ENCODE peak calls at places on chromosomes 3 and 15, in six cellular contexts. W is left ventricle myocardium superior; B is GM13976; V is iris pigment epithelial cell; X is activated CD8-positive, alpha-beta memory T cell treated with anti-CD3 and anti-CD28 coated beads for 1 hour; N is NCI-H2171. I is an unnamed sample.
A peak's percentile ranks its signal among the peaks of the same experiment; 100 is the strongest.

GRCh38 chr15:38260077-38260476 is 7.4 kb downstream of the SPRED1 start:
- DNase-seq in B (no peak), W (no peak), V (no peak), N (no peak), X (no peak), I (peak; percentile 48)

GRCh38 chr3:33868309-33868708 is 69.9 kb downstream of the PDCD6IP start:
- DNase-seq in N (no peak), B (no peak), W (no peak), V (no peak), X (no peak), I (no peak)

GRCh38 chr3:9622438-9622837 is 26.9 kb upstream of the MTMR14 start:
- DNase-seq in N (no peak), X (no peak), W (no peak), V (no peak), B (no peak), I (no peak)

GRCh38 chr3:23174426-23175039 is 28.6 kb upstream of the UBE2E2 start:
- DNase-seq in N (no peak), W (peak; percentile 69), X (no peak), B (no peak), V (no peak), I (no peak)

GRCh38 chr3:127107491-127108375 is 85.2 kb upstream of the PRR23E start:
- DNase-seq in V (no peak), W (no peak), X (no peak), N (no peak), B (no peak), I (no peak)

GRCh38 chr15:69027976-69028518 is 13.6 kb downstream of the NOX5 start:
- DNase-seq in N (no peak), W (no peak), X (no peak), V (no peak), B (no peak), I (no peak)

GRCh38 chr3:102511168-102511567 is 76.4 kb downstream of the ZPLD1 start:
- DNase-seq in N (no peak), B (no peak), V (no peak), X (no peak), W (no peak), I (no peak)

GRCh38 chr3:36653095-36653494 is 111.3 kb downstream of the DCLK3 start:
- DNase-seq in V (peak; percentile 60), N (no peak), X (no peak), W (no peak), B (no peak), I (peak; percentile 46)

GRCh38 chr3:183534249-183534648 is 21.3 kb downstream of the KLHL6 start:
- DNase-seq in V (peak; percentile 50), W (no peak), N (no peak), B (no peak), X (no peak), I (peak; percentile 44)

GRCh38 chr3:42742688-42743087 is 30.4 kb downstream of the CCDC13 start:
- DNase-seq in B (no peak), V (no peak), X (no peak), W (no peak), N (no peak), I (no peak)

GRCh38 chr3:132083583-132084372 is 49.0 kb upstream of the CPNE4 start:
- DNase-seq in V (peak; percentile 82), X (no peak), W (no peak), B (no peak), N (no peak), I (peak; percentile 63)

GRCh38 chr3:20576228-20576627 is 390.2 kb upstream of the SGO1 start:
- DNase-seq in W (no peak), B (no peak), N (no peak), V (no peak), X (no peak), I (no peak)

GRCh38 chr15:55257014-55257670 is 32.5 kb downstream of the RAB27A start:
- DNase-seq in V (no peak), W (no peak), B (no peak), X (no peak), N (no peak), I (peak; percentile 35)

GRCh38 chr3:101803152-101803782 is 24.3 kb downstream of the NXPE3 start:
- DNase-seq in N (peak; percentile 48), X (no peak), B (peak; percentile 63), V (peak; percentile 80), W (no peak), I (peak; percentile 89)

GRCh38 chr15:31473384-31474058 is 146.9 kb downstream of the KLF13 start:
- DNase-seq in N (no peak), B (no peak), W (no peak), X (no peak), V (no peak), I (no peak)

GRCh38 chr3:76954412-76954811 is 85.5 kb upstream of the ROBO2 start:
- DNase-seq in W (no peak), N (no peak), B (no peak), V (no peak), X (no peak), I (no peak)

GRCh38 chr3:54053201-54053600 is 69.2 kb upstream of the CACNA2D3 start:
- DNase-seq in X (no peak), V (no peak), N (no peak), W (no peak), B (no peak), I (no peak)

GRCh38 chr3:125313060-125313635 is 62.0 kb downstream of the ZNF148 start:
- DNase-seq in V (peak; percentile 65), X (no peak), B (no peak), W (no peak), N (no peak), I (peak; percentile 43)

GRCh38 chr3:37668431-37668830 is 193.2 kb upstream of the CTDSPL start:
- DNase-seq in B (no peak), W (no peak), N (no peak), V (no peak), X (no peak), I (no peak)

GRCh38 chr15:79185199-79185598 is 94.6 kb upstream of the RASGRF1 start:
- DNase-seq in W (no peak), X (no peak), V (peak; percentile 11), B (peak; percentile 44), N (no peak), I (peak; percentile 14)

GRCh38 chr3:61381745-61382392 is 130.6 kb upstream of the FHIT start:
- DNase-seq in W (no peak), V (peak; percentile 34), X (no peak), N (no peak), B (peak; percentile 65), I (peak; percentile 52)

GRCh38 chr3:113560845-113561623 is 28.7 kb downstream of the SIDT1 start:
- DNase-seq in X (no peak), N (no peak), W (no peak), B (no peak), V (peak; percentile 41), I (peak; percentile 56)

GRCh38 chr3:183203670-183204069 is 41.1 kb upstream of the LAMP3 start:
- DNase-seq in W (no peak), N (no peak), V (no peak), B (no peak), X (no peak), I (no peak)

GRCh38 chr3:44248152-44248551 is 6.5 kb downstream of the TOPAZ1 start:
- DNase-seq in W (no peak), X (no peak), B (no peak), N (no peak), V (no peak), I (no peak)

GRCh38 chr3:113186566-113186965 is 24.8 kb upstream of the BOC start:
- DNase-seq in V (no peak), X (no peak), B (no peak), N (no peak), W (no peak), I (no peak)

GRCh38 chr3:36763850-36764703 is at the start of gene DCLK3:
- DNase-seq in V (no peak), W (peak; percentile 48), X (no peak), B (peak; percentile 26), N (peak; percentile 15), I (no peak)

GRCh38 chr3:72722930-72723726 is 125.1 kb downstream of the SHQ1 start:
- DNase-seq in N (no peak), V (peak; percentile 84), X (no peak), W (peak; percentile 55), B (peak; percentile 55), I (peak; percentile 77)

GRCh38 chr3:5014431-5014830 is 35.2 kb downstream of the BHLHE40 start:
- DNase-seq in B (no peak), X (no peak), W (no peak), V (no peak), N (no peak), I (no peak)

GRCh38 chr3:122745365-122746021 is 48.1 kb downstream of the HSPBAP1 start:
- DNase-seq in B (no peak), V (peak; percentile 92), W (no peak), X (no peak), N (no peak), I (peak; percentile 91)

GRCh38 chr3:42412526-42413155 is 2.2 kb upstream of the LYZL4 start:
- DNase-seq in N (peak; percentile 56), W (no peak), B (no peak), V (no peak), X (no peak), I (no peak)

GRCh38 chr3:143644370-143645089 is 203.7 kb downstream of the SLC9A9 start:
- DNase-seq in B (peak; percentile 39), W (no peak), X (no peak), V (peak; percentile 86), N (peak; percentile 40), I (peak; percentile 96)

GRCh38 chr3:98577178-98577895 is 16.1 kb downstream of the CPOX start:
- DNase-seq in N (no peak), V (peak; percentile 73), B (no peak), W (no peak), X (no peak), I (peak; percentile 79)

GRCh38 chr15:63986185-63986680 is 60.1 kb downstream of the DAPK2 start:
- DNase-seq in V (no peak), N (no peak), X (no peak), W (no peak), B (no peak), I (no peak)

GRCh38 chr3:63824309-63824708 is 5.2 kb downstream of the C3orf49 start:
- DNase-seq in W (no peak), V (peak; percentile 65), B (no peak), N (no peak), X (no peak), I (peak; percentile 50)

GRCh38 chr3:48593337-48593736 is 1.8 kb downstream of the COL7A1 start:
- DNase-seq in N (no peak), X (no peak), B (no peak), V (no peak), W (no peak), I (no peak)

I was measured in choroid plexus epithelial cell.